ENCODE peak calls at places on chromosomes 6 and 20, in nine cellular contexts. Q, T, Z, C, F, N, W, X and O are unnamed samples. For H3K9me3, the result is how much of the 10 kb centered on the place peaks cover.

GRCh38 chr6:50959081-50959641 is 140.5 kb downstream of the TFAP2B start:
- DNase-seq in Z (no peak), X (no peak), F (no peak), C (no peak), T (no peak), Q (no peak), W (no peak), N (no peak), O (no peak)

GRCh38 chr20:46939031-46939430 is 44.4 kb downstream of the EYA2 start:
- DNase-seq in F (peak), N (peak), W (no peak), Z (no peak), X (no peak), C (no peak), T (no peak), Q (no peak), O (no peak)

GRCh38 chr6:12147557-12148316 is 135.6 kb downstream of the HIVEP1 start:
- DNase-seq in N (no peak), Z (no peak), X (no peak), Q (no peak), W (peak), C (no peak), F (no peak), T (no peak), O (no peak)

GRCh38 chr6:82363368-82364086 is at the start of gene TPBG:
- DNase-seq in Z (no peak), T (peak), F (peak), C (peak), Q (peak), N (peak), X (peak), W (peak), O (no peak)

GRCh38 chr6:143155681-143156080 is 95.0 kb downstream of the AIG1 start:
- DNase-seq in C (no peak), W (no peak), T (no peak), X (no peak), Z (no peak), F (no peak), N (no peak), Q (no peak), O (no peak)

GRCh38 chr6:43972179-43972914 is 154.9 kb downstream of the MRPL14 start:
- DNase-seq in N (no peak), Q (no peak), X (no peak), W (no peak), T (no peak), C (no peak), Z (peak), F (no peak), O (no peak)

GRCh38 chr20:44463466-44463865 is 12.2 kb upstream of the TTPAL start:
- DNase-seq in C (no peak), Z (no peak), W (no peak), F (no peak), T (no peak), Q (no peak), X (no peak), N (no peak), O (no peak)

GRCh38 chr20:34129518-34130162 is 17.6 kb upstream of the EIF2S2 start:
- DNase-seq in F (peak), C (peak), N (peak), Z (peak), W (peak), T (peak), X (peak), Q (peak), O (peak)

GRCh38 chr6:52534363-52534762 is 42.5 kb downstream of the TRAM2 start:
- DNase-seq in F (no peak), C (no peak), Q (no peak), N (no peak), X (no peak), W (no peak), T (no peak), Z (no peak), O (no peak)

GRCh38 chr20:57224641-57225138 is 41.8 kb downstream of the BMP7 start:
- DNase-seq in F (peak), Z (no peak), C (no peak), W (no peak), Q (no peak), T (no peak), X (no peak), N (no peak), O (no peak)

GRCh38 chr6:3393796-3394195 is 63.1 kb downstream of the SLC22A23 start:
- DNase-seq in T (no peak), Z (no peak), C (no peak), F (no peak), W (no peak), X (no peak), Q (no peak), N (no peak), O (no peak)

GRCh38 chr6:56046576-56046975 is 171.2 kb upstream of the BMP5 start:
- DNase-seq in T (peak), F (no peak), Q (no peak), W (peak), X (peak), Z (no peak), N (no peak), C (peak), O (no peak)

GRCh38 chr6:51843470-51844390 is 243.7 kb downstream of the PKHD1 start:
- DNase-seq in C (no peak), W (no peak), T (no peak), Q (no peak), Z (no peak), F (no peak), N (no peak), X (no peak), O (no peak)

GRCh38 chr6:143967861-143968498 is 40.1 kb downstream of the PLAGL1 start:
- DNase-seq in C (no peak), F (no peak), W (no peak), Q (no peak), N (no peak), X (no peak), T (no peak), Z (no peak), O (no peak)

GRCh38 chr6:142838821-142839685 is 105.9 kb downstream of the HIVEP2 start:
- DNase-seq in W (peak), Q (no peak), F (no peak), N (peak), C (no peak), T (no peak), X (no peak), Z (no peak), O (no peak)

GRCh38 chr20:61861054-61861841 is 204.4 kb downstream of the TAF4 start:
- DNase-seq in W (no peak), T (no peak), Q (no peak), C (no peak), X (no peak), N (no peak), F (no peak), Z (no peak), O (no peak)

GRCh38 chr6:72466971-72467566 is 154.8 kb upstream of the KCNQ5 start:
- DNase-seq in X (no peak), N (no peak), Z (no peak), F (no peak), Q (no peak), C (no peak), T (no peak), W (no peak), O (no peak)

DNA sequence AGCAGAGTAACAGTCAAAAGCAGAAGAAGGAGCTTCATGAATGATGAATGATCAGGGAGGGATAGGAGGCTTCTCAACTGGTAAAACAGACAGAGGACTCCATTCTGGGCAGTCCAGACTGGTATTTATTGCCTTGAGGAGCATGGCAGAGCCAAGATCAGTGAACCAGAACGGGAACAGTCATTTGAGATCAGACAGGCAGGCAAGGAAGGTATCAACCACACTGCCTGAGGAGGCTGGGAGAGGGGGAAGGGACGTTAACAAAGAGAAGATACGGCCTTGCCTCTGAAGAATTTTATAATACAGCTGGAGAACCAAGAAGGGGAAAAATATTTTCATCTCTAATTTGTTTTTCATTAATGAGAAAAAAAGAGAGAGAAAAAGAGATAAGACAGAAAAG is at the start of gene DEFB121:
- DNase-seq in C (no peak), N (no peak), T (no peak), X (no peak), F (no peak), Q (no peak), Z (no peak), W (no peak), O (no peak)
- H3K9me3 ChIP-seq in C (under half), N (under half), T (under half), X (under half), F (under half), Q (under half), Z (under half), W (under half), O (under half)

GRCh38 chr6:106102967-106103727 is 17.0 kb downstream of the PRDM1 start:
- DNase-seq in T (no peak), Q (no peak), X (no peak), F (no peak), N (no peak), W (peak), Z (no peak), C (no peak), O (no peak)
- H3K4me3 ChIP-seq in T (peak), Q (no peak), X (peak), F (no peak), N (no peak), W (peak), Z (no peak), C (no peak), O (peak)

GRCh38 chr6:352474-352873 is 39.1 kb upstream of the IRF4 start:
- DNase-seq in X (no peak), C (no peak), T (no peak), W (no peak), Z (no peak), Q (no peak), N (no peak), F (no peak), O (no peak)
- H3K9me3 ChIP-seq in X (under half), C (under half), T (under half), W (under half), Z (under half), Q (under half), N (under half), F (under half), O (under half)

DNA sequence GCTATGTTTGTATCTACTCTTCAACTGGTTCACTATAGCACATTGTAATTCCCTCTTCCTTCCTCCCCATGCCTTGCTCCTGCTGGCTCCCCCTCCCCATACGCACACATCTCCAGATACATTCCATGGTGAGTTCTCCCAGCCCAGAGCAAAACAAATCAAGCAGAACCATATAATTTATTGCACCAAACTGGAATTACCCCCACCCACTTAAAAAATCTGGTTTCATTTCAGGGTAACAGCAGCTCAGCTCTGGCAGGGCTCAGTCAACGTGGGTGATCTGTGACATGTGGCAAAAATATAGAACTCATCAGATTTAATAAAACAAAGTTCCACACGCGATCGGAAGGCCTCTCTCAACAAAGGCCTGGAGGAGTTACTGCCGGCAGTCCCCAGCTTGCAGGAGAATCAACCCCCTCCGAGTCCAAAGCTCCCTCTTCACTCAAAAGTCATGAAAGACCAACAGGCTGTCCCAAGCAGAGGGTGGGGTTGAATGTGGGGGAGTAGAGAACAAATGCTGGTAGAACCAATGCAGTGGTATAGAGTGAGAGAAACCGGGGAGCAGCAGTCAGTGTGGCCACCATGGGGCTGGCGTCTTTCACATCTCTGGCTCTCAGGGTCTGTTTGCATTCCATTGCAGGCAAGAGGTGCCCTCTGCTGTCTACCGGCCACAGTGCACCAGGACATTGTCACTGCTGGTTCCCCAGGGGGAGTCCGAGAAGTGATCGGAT is 323.3 kb upstream of the NT5E start:
- DNase-seq in Z (no peak), Q (no peak), X (peak), F (peak), W (peak), T (peak), C (peak), N (peak), O (no peak)
- H3K4me3 ChIP-seq in Z (no peak), Q (no peak), X (no peak), F (no peak), W (peak), T (no peak), C (peak), N (no peak), O (no peak)

DNA sequence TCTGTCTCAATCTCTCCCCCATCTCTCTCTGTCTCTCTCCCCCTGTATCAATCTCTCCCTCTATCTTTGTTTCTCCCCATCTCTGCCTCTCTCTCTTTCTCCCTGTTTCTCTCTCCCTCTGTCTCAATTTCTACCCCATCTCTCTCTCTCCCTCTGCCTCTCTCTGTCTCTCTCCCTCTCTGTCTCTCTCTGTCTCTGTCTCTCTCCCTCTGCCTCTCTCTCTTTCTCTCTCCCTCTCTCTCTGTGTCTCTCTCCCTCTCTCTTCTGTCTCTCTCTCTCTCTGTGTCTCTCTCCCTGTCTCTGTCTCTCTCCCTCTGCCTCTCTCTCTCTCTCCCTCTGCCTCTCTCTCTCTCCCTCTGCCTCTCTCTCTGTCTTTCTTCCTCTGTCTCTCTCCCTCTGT is 62.6 kb downstream of the DACT2 start:
- DNase-seq in C (no peak), T (no peak), N (no peak), F (no peak), Q (no peak), X (no peak), Z (no peak), W (no peak), O (no peak)
- H3K9me3 ChIP-seq in C (under half), T (under half), N (under half), F (under half), Q (under half), X (under half), Z (under half), W (under half), O (under half)